ENCODE peak calls at places on chromosome 22, in eight cellular contexts. O is left ventricle myocardium inferior, T is tibial nerve, Z is esophagus squamous epithelium, A is fibroblast of pulmonary artery, K is progenitor cell of endocrine pancreas, R is fibroblast of lung, J is nephron progenitor cell. U is an unnamed sample.

GRCh38 chr22:27336151-27337090 is 465.1 kb downstream of the MN1 start:
- DNase-seq in Z (no peak), O (no peak), K (no peak), A (no peak), R (no peak), J (no peak), T (no peak), U (no peak)

GRCh38 chr22:47695176-47695575 is 932.7 kb downstream of the TBC1D22A start:
- DNase-seq in Z (no peak), O (no peak), J (no peak), T (no peak), A (no peak), R (no peak), K (no peak), U (no peak)

GRCh38 chr22:38038426-38038825 is 18.8 kb upstream of the PICK1 start:
- DNase-seq in O (no peak), R (no peak), J (no peak), T (no peak), Z (no peak), K (no peak), A (no peak), U (no peak)

GRCh38 chr22:30667486-30668305 is at the start of gene DUSP18:
- DNase-seq in A (peak), R (peak), Z (peak), T (peak), J (peak), O (peak), K (peak), U (peak)

GRCh38 chr22:28799834-28800307 is 498 bp downstream of the XBP1 start:
- DNase-seq in O (peak), R (peak), T (peak), Z (no peak), K (peak), A (peak), J (peak), U (no peak)

GRCh38 chr22:18987765-18988164 is 51.7 kb upstream of the PRODH start:
- DNase-seq in T (no peak), J (peak), R (peak), A (no peak), Z (no peak), O (no peak), K (no peak), U (no peak)

GRCh38 chr22:47221840-47222615 is 459.6 kb downstream of the TBC1D22A start:
- DNase-seq in J (no peak), R (no peak), T (no peak), Z (no peak), K (peak), A (no peak), O (no peak), U (no peak)

GRCh38 chr22:45268167-45268957 is 16.4 kb upstream of the UPK3A start:
- DNase-seq in A (no peak), K (peak), Z (no peak), R (no peak), J (peak), T (no peak), O (no peak), U (no peak)

GRCh38 chr22:18060646-18061620 is 16.9 kb upstream of the PEX26 start:
- DNase-seq in O (no peak), T (no peak), J (peak), K (no peak), R (peak), A (peak), Z (no peak), U (no peak)

GRCh38 chr22:46518038-46518437 is 19.4 kb downstream of the CELSR1 start:
- DNase-seq in K (no peak), J (no peak), A (no peak), Z (no peak), O (no peak), R (no peak), T (no peak), U (no peak)

GRCh38 chr22:45865561-45866397 is 111.2 kb downstream of the WNT7B start:
- DNase-seq in K (no peak), A (no peak), R (no peak), Z (no peak), T (no peak), O (no peak), J (no peak), U (no peak)

GRCh38 chr22:26535499-26535898 is 23.2 kb upstream of the TFIP11 start:
- DNase-seq in O (no peak), K (no peak), J (no peak), R (no peak), Z (no peak), T (no peak), A (no peak), U (peak)

GRCh38 chr22:29043906-29044575 is 17.6 kb downstream of the C22orf31 start:
- DNase-seq in K (no peak), J (no peak), Z (no peak), O (no peak), A (peak), T (no peak), R (peak), U (no peak)

GRCh38 chr22:33785283-33785991 is 134.8 kb downstream of the LARGE1 start:
- DNase-seq in O (no peak), J (no peak), K (no peak), T (no peak), Z (no peak), R (peak), A (peak), U (no peak)

GRCh38 chr22:38180841-38181452 is 683 bp downstream of the PLA2G6 start:
- DNase-seq in K (no peak), J (no peak), A (peak), Z (no peak), T (no peak), R (peak), O (peak), U (no peak)

GRCh38 chr22:29727248-29727551 is 7.4 kb downstream of the CABP7 start:
- DNase-seq in R (peak), O (peak), T (no peak), J (peak), K (no peak), Z (no peak), A (peak), U (no peak)

GRCh38 chr22:47625531-47626427 is 863.3 kb downstream of the TBC1D22A start:
- DNase-seq in O (no peak), A (no peak), T (no peak), R (no peak), J (no peak), K (no peak), Z (no peak), U (no peak)

GRCh38 chr22:48146426-48146825 is 1384.0 kb downstream of the TBC1D22A start:
- DNase-seq in A (no peak), R (no peak), Z (no peak), T (no peak), J (no peak), K (no peak), O (no peak), U (no peak)

GRCh38 chr22:43411040-43411919 is 534 bp upstream of the MPPED1 start:
- DNase-seq in T (no peak), A (no peak), Z (no peak), K (no peak), J (peak), R (no peak), O (no peak), U (no peak)

GRCh38 chr22:46967445-46968358 is 205.3 kb downstream of the TBC1D22A start:
- DNase-seq in R (no peak), T (no peak), O (no peak), J (no peak), Z (no peak), A (no peak), K (no peak), U (no peak)

GRCh38 chr22:29004647-29005371 is 56.8 kb downstream of the C22orf31 start:
- DNase-seq in R (peak), Z (no peak), K (peak), T (no peak), O (peak), J (peak), A (no peak), U (no peak)

GRCh38 chr22:37760152-37760551 is 47.6 kb upstream of the GCAT start:
- DNase-seq in Z (no peak), J (no peak), A (no peak), K (no peak), T (no peak), R (no peak), O (no peak), U (no peak)

GRCh38 chr22:30251661-30252226 is 5.2 kb upstream of the LIF start:
- DNase-seq in Z (no peak), O (peak), A (peak), J (no peak), R (peak), T (no peak), K (no peak), U (no peak)

GRCh38 chr22:31192513-31192912 is 19.6 kb upstream of the LIMK2 start:
- DNase-seq in R (peak), O (no peak), K (no peak), J (no peak), Z (no peak), T (no peak), A (peak), U (no peak)

GRCh38 chr22:30838111-30838510 is 130.5 kb downstream of the MORC2 start:
- DNase-seq in R (peak), O (no peak), A (peak), T (no peak), J (no peak), K (no peak), Z (no peak), U (no peak)

GRCh38 chr22:32826537-32826936 is 25.0 kb downstream of the TIMP3 start:
- DNase-seq in T (no peak), Z (no peak), J (no peak), K (no peak), R (no peak), A (no peak), O (no peak), U (no peak)

GRCh38 chr22:44710474-44711235 is 8.7 kb downstream of the PRR5 start:
- DNase-seq in J (no peak), R (no peak), K (no peak), O (no peak), A (no peak), Z (no peak), T (no peak), U (no peak)

GRCh38 chr22:37203354-37204044 is 8.8 kb downstream of the SSTR3 start:
- DNase-seq in K (no peak), J (no peak), T (no peak), O (no peak), Z (no peak), A (no peak), R (no peak), U (no peak)

GRCh38 chr22:38246692-38247091 is 26.1 kb downstream of the TMEM184B start:
- DNase-seq in J (no peak), A (no peak), K (no peak), T (peak), O (peak), Z (no peak), R (no peak), U (no peak)

GRCh38 chr22:40479126-40479800 is 108.9 kb downstream of the SGSM3 start:
- DNase-seq in A (no peak), O (no peak), K (no peak), R (no peak), T (no peak), J (no peak), Z (no peak), U (no peak)
- TF ChIP-seq CTCF in A (no peak), O (no peak), K (no peak), R (no peak), T (no peak), J (no peak), Z (no peak), U (no peak)

GRCh38 chr22:20186183-20186870 is 35.5 kb upstream of the CCDC188 start:
- DNase-seq in J (peak), K (no peak), A (peak), O (no peak), Z (no peak), R (no peak), T (no peak), U (no peak)
- TF ChIP-seq CTCF in J (peak), K (peak), A (peak), O (no peak), Z (no peak), R (no peak), T (no peak), U (no peak)

GRCh38 chr22:39308614-39309363 is 10.6 kb downstream of the RPL3 start:
- DNase-seq in O (no peak), T (peak), R (peak), A (peak), J (no peak), Z (no peak), K (no peak), U (no peak)

GRCh38 chr22:39306456-39307361 is 12.7 kb downstream of the RPL3 start:
- DNase-seq in K (no peak), A (no peak), O (no peak), T (no peak), J (peak), R (peak), Z (no peak), U (no peak)

GRCh38 chr22:39311592-39312400 is 7.6 kb downstream of the RPL3 start:
- DNase-seq in J (no peak), R (no peak), T (no peak), K (no peak), O (no peak), A (no peak), Z (no peak), U (no peak)

GRCh38 chr22:39309881-39310714 is 9.3 kb downstream of the RPL3 start:
- DNase-seq in O (no peak), Z (no peak), A (peak), R (peak), J (no peak), T (no peak), K (no peak), U (no peak)

GRCh38 chr22:39309364-39309861 is 10.0 kb downstream of the RPL3 start:
- DNase-seq in R (peak), Z (no peak), K (no peak), A (no peak), T (no peak), J (no peak), O (no peak), U (no peak)
- TF ChIP-seq CTCF in R (peak), Z (peak), K (peak), A (peak), T (no peak), J (no peak), O (no peak), U (no peak)

DNA sequence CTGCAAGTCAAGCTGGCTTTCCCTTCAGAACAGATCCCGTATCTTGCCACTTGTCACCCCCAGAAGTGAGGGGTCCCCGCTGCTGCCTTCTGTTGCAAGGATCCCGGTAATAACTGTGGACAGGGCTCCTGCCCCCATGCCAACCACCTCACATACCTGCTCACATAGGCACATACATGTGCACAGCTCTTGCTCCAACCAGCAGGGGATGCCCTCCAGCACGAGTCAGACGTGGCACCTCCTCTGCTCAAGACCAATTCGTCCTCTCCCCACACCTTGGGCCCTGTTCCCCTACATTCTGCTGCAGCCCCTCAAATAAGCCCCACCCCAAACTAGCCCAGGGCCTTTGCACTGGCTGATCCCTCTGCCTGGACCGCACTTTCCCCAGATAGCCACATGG is 163.3 kb downstream of the CRYBB2 start:
- DNase-seq in Z (no peak), R (no peak), T (no peak), O (no peak), K (no peak), A (no peak), J (no peak), U (no peak)
- TF ChIP-seq CTCF in Z (no peak), R (no peak), T (no peak), O (peak), K (no peak), A (peak), J (no peak), U (no peak)

GRCh38 chr22:23553922-23554870 is 25.9 kb downstream of the IGLL1 start:
- DNase-seq in O (no peak), J (no peak), R (no peak), Z (no peak), T (no peak), K (no peak), A (no peak), U (no peak)
- TF ChIP-seq CTCF in O (no peak), J (no peak), R (no peak), Z (no peak), T (no peak), K (no peak), A (no peak), U (no peak)

DNA sequence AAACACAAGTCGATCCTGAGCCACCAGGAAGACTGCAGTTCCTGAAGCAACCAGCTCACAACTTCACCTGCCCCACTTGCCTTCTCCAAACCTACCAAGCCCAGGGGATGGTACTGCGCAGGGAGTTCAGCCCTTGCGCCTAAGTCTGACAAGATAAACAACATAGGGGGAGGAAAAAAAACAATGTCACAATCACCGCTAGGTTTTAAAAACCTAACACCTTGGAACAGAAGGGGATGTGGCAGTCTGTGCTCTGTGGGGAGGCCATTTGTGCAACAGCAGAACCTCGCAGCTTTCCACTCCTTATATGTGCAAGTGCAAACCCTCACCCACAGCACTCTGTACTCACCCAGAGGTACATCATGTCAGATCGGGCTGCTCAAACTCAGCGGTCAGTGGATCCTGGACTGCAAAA is 134.2 kb downstream of the RBFOX2 start:
- DNase-seq in A (peak), R (peak), Z (no peak), O (no peak), J (no peak), K (no peak), T (no peak), U (no peak)
- TF ChIP-seq CTCF in A (no peak), R (no peak), Z (peak), O (peak), J (no peak), K (no peak), T (no peak), U (no peak)

GRCh38 chr22:49954354-49954753 is 6.2 kb upstream of the PIM3 start:
- DNase-seq in T (no peak), K (no peak), A (no peak), Z (no peak), O (peak), R (no peak), J (no peak), U (no peak)
- TF ChIP-seq CTCF in T (no peak), K (no peak), A (no peak), Z (no peak), O (no peak), R (no peak), J (no peak), U (no peak)

GRCh38 chr22:41286639-41287091 is 678 bp upstream of the RANGAP1 start:
- DNase-seq in R (peak), T (no peak), A (peak), K (no peak), Z (no peak), O (no peak), J (peak), U (peak)

GRCh38 chr22:41288245-41288946 is 2.4 kb upstream of the RANGAP1 start:
- DNase-seq in Z (no peak), T (no peak), A (peak), O (no peak), K (no peak), J (no peak), R (peak), U (no peak)

GRCh38 chr22:41284465-41284864 is 1.5 kb downstream of the RANGAP1 start:
- DNase-seq in T (no peak), J (no peak), R (no peak), O (no peak), Z (no peak), K (no peak), A (no peak), U (no peak)

GRCh38 chr22:41285441-41285819 is 557 bp downstream of the RANGAP1 start:
- DNase-seq in R (peak), A (peak), K (peak), T (no peak), O (peak), Z (no peak), J (peak), U (peak)

DNA sequence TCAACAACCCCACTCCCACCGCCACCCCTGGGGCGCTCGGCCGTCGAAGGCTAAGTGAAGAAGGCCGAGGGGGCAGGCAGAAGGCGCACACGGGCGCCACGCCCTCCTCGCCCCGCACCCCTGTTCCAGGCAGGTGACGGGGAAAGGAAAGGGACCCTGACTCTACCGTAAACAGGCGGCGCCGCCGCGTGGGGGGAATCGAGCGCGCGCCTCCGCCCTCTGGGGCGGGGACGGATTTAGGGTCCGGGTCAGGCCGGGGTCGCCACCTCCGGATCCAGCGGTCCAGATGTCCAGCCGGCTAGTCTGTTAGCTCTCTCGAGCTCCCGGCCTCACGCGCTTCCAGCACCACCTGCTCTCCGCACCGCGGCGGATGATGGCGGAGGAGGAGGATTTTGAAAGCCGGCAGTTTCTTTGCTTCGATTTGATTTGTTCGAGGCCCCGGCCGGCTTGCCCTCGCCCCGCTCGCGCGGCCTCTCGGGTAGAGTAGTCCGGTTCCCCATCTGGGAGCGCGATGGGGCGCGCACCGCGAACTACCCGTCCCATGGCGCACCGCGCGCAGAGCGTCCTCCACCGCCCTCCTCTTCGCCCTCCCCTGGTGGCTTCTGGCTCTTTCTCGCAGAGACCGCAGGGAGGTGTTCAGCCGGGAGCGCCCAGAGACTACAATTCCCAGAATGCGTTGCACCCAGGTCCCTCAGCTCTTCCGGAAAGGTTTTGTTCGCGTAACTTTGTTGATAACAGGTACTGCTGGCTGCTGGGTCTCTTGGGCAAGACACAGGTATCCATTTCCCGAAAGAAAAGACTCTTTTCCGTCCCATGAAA is at the start of gene RANGAP1:
- DNase-seq in T (peak), O (peak), A (peak), K (peak), J (peak), R (peak), Z (peak), U (peak)
- TF ChIP-seq CTCF in T (peak), O (peak), A (peak), K (peak), J (no peak), R (no peak), Z (no peak), U (no peak)

U was measured in activated B cell treated with CpG ODN at 0.5 μM for 24 hours.